ENCODE peak calls at places on chromosomes 4 and X, in seven cellular contexts. I is COR-L47; V is stimulated activated CD8-positive, alpha-beta memory T cell treated with anti-CD3 and anti-CD28 coated beads, Interleukin-7, amount 100 ng/mL, for 1 hour; N is pancreas; K is uterus; C is activated T-cell treated with anti-CD3 and anti-CD28 coated beads for 1 hour; H is activated naive CD8-positive, alpha-beta T cell treated with anti-CD3 and anti-CD28 coated beads, Interleukin-2, amount 10 ng/mL, durations not matched to agents 7 days and 5 days. E is an unnamed sample.

GRCh38 chr4:28167411-28167810 is 1306.8 kb downstream of the STIM2 start:
- DNase-seq in I (no peak), V (no peak), N (no peak), K (no peak), C (no peak), H (no peak), E (no peak)

GRCh38 chr4:113621633-113622032 is 139.9 kb downstream of the CAMK2D start:
- DNase-seq in I (no peak), V (no peak), N (no peak), K (no peak), C (no peak), H (no peak), E (no peak)

GRCh38 chr4:151276787-151277557 is at the start of gene PRSS48:
- DNase-seq in I (peak), V (no peak), N (peak), K (no peak), C (peak), H (peak), E (no peak)

GRCh38 chr4:25838526-25838925 is 24.3 kb downstream of the SEL1L3 start:
- DNase-seq in I (no peak), V (no peak), N (no peak), K (no peak), C (no peak), H (no peak), E (no peak)

GRCh38 chr4:72602396-72602795 is 33.4 kb upstream of the ADAMTS3 start:
- DNase-seq in I (no peak), V (no peak), N (no peak), K (no peak), C (no peak), H (no peak), E (no peak)

GRCh38 chr4:123349401-123350190 is 47.0 kb upstream of the SPRY1 start:
- DNase-seq in I (no peak), V (no peak), N (no peak), K (no peak), C (no peak), H (no peak), E (no peak)

GRCh38 chrX:49309401-49309981 is 6.0 kb downstream of the GAGE10 start:
- DNase-seq in I (no peak), V (no peak), N (no peak), K (no peak), C (no peak), H (no peak), E (no peak)

GRCh38 chr4:177265729-177266128 is 43.9 kb upstream of the NEIL3 start:
- DNase-seq in I (no peak), V (no peak), N (no peak), K (no peak), C (no peak), H (no peak), E (no peak)

GRCh38 chr4:171639540-171639939 is 173.7 kb upstream of the GALNTL6 start:
- DNase-seq in I (no peak), V (no peak), N (no peak), K (no peak), C (no peak), H (no peak), E (no peak)

GRCh38 chr4:188821500-188821899 is 682.3 kb downstream of the TRIML1 start:
- DNase-seq in I (no peak), V (no peak), N (no peak), K (no peak), C (no peak), H (no peak), E (no peak)

GRCh38 chr4:8854866-8855265 is 16.8 kb downstream of the HMX1 start:
- DNase-seq in I (no peak), V (no peak), N (peak), K (no peak), C (no peak), H (no peak), E (no peak)

GRCh38 chr4:138035781-138036258 is 206.3 kb downstream of the SLC7A11 start:
- DNase-seq in I (peak), V (no peak), N (no peak), K (no peak), C (no peak), H (no peak), E (no peak)

GRCh38 chr4:81565137-81565870 is 93.6 kb upstream of the RASGEF1B start:
- DNase-seq in I (no peak), V (no peak), N (peak), K (peak), C (no peak), H (no peak), E (no peak)

GRCh38 chrX:46573896-46574336 is 351 bp downstream of the CHST7 start:
- DNase-seq in I (peak), V (no peak), N (peak), K (peak), C (peak), H (no peak), E (peak)

GRCh38 chr4:54695359-54696149 is 37.8 kb downstream of the KIT start:
- DNase-seq in I (no peak), V (no peak), N (no peak), K (no peak), C (no peak), H (no peak), E (no peak)

GRCh38 chr4:39565925-39566630 is 38.8 kb upstream of the UGDH start:
- DNase-seq in I (no peak), V (no peak), N (no peak), K (no peak), C (no peak), H (no peak), E (no peak)

GRCh38 chr4:69754926-69755580 is 5.4 kb downstream of the SULT1B1 start:
- DNase-seq in I (no peak), V (no peak), N (no peak), K (no peak), C (no peak), H (no peak), E (no peak)

GRCh38 chr4:142407569-142407968 is 438.5 kb downstream of the INPP4B start:
- DNase-seq in I (no peak), V (no peak), N (no peak), K (no peak), C (no peak), H (no peak), E (no peak)

GRCh38 chr4:1505511-1506451 is 99.5 kb upstream of the NKX1-1 start:
- DNase-seq in I (no peak), V (no peak), N (peak), K (no peak), C (no peak), H (peak), E (no peak)

GRCh38 chr4:183402771-183403170 is 41.7 kb upstream of the CDKN2AIP start:
- DNase-seq in I (peak), V (no peak), N (no peak), K (no peak), C (no peak), H (no peak), E (no peak)

GRCh38 chr4:122099896-122100295 is 52.2 kb upstream of the BLTP1 start:
- DNase-seq in I (no peak), V (no peak), N (no peak), K (no peak), C (no peak), H (no peak), E (no peak)

GRCh38 chrX:71652405-71652804 is 14.9 kb upstream of the LOC101059915 start:
- DNase-seq in I (peak), V (no peak), N (no peak), K (peak), C (peak), H (no peak), E (no peak)

GRCh38 chr4:61375316-61375715 is 175.2 kb downstream of the ADGRL3 start:
- DNase-seq in I (no peak), V (no peak), N (no peak), K (no peak), C (no peak), H (no peak), E (no peak)

GRCh38 chr4:28350485-28350884 is 1489.8 kb downstream of the STIM2 start:
- DNase-seq in I (no peak), V (no peak), N (no peak), K (no peak), C (no peak), H (no peak), E (no peak)

GRCh38 chr4:84578540-84579409 is 4.2 kb upstream of the CDS1 start:
- DNase-seq in I (peak), V (no peak), N (no peak), K (no peak), C (no peak), H (no peak), E (no peak)

GRCh38 chr4:118765399-118765798 is 70.5 kb downstream of the SEC24D start:
- DNase-seq in I (no peak), V (no peak), N (no peak), K (peak), C (no peak), H (no peak), E (no peak)

GRCh38 chr4:17809667-17810066 is 890 bp downstream of the DCAF16 start:
- DNase-seq in I (no peak), V (no peak), N (no peak), K (no peak), C (no peak), H (no peak), E (no peak)

GRCh38 chr4:53355919-53356521 is 9.8 kb downstream of the SCFD2 start:
- DNase-seq in I (no peak), V (no peak), N (no peak), K (no peak), C (no peak), H (no peak), E (no peak)